ENCODE peak calls at places on chromosomes 11 and 22, in nine cellular contexts. E is dorsolateral prefrontal cortex, G is NCI-H187 treated with DMSO at 0.1 percent for 48 hours, J is dermis blood vessel endothelial cell, U is C1 segment of cervical spinal cord, I is occipital lobe, V is omental fat pad, W is AML-193, B is A549. H is an unnamed sample.
A peak's percentile ranks its signal among the peaks of the same experiment; 100 is the strongest.

GRCh38 chr11:78190871-78191538 is 2.3 kb downstream of the USP35 start:
- DNase-seq in G (no peak), J (no peak), I (no peak), B (no peak), V (no peak), E (no peak), W (no peak), U (no peak), H (no peak)

GRCh38 chr11:86812981-86813380 is 12.6 kb downstream of the PRSS23 start:
- DNase-seq in V (no peak), I (no peak), E (no peak), J (no peak), U (no peak), G (no peak), W (no peak), B (no peak), H (no peak)

GRCh38 chr11:46718155-46719019 is 626 bp upstream of the F2 start:
- DNase-seq in E (no peak), G (no peak), B (peak; percentile 57), J (no peak), I (no peak), W (no peak), U (no peak), V (no peak), H (no peak)

GRCh38 chr22:46538816-46539163 is 1.4 kb upstream of the CELSR1 start:
- DNase-seq in B (no peak), U (no peak), J (peak; percentile 30), V (no peak), I (peak; percentile 27), E (no peak), G (no peak), W (no peak), H (no peak)

GRCh38 chr11:110971110-110971509 is 258.9 kb upstream of the ARHGAP20 start:
- DNase-seq in I (no peak), W (no peak), V (no peak), B (no peak), U (no peak), G (no peak), J (no peak), E (no peak), H (no peak)

GRCh38 chr11:110337570-110338193 is 41.3 kb upstream of the RDX start:
- DNase-seq in J (peak; percentile 72), I (no peak), E (no peak), V (no peak), U (no peak), B (no peak), G (no peak), W (no peak), H (no peak)

GRCh38 chr11:128694618-128695481 is 978 bp downstream of the FLI1 start:
- DNase-seq in V (no peak), I (no peak), J (peak; percentile 33), E (no peak), B (no peak), G (no peak), U (no peak), W (no peak), H (no peak)

GRCh38 chr11:64045700-64046099 is 10.0 kb downstream of the FLRT1 start:
- DNase-seq in J (no peak), G (no peak), V (no peak), E (no peak), I (no peak), W (no peak), U (no peak), B (no peak), H (no peak)

GRCh38 chr11:73249304-73249703 is 22.8 kb upstream of the P2RY6 start:
- DNase-seq in G (no peak), V (no peak), E (no peak), U (no peak), W (no peak), B (no peak), J (no peak), I (no peak), H (no peak)

GRCh38 chr11:17208257-17208999 is 642 bp upstream of the PIK3C2A start:
- DNase-seq in U (no peak), B (peak; percentile 75), W (peak; percentile 24), J (peak; percentile 91), I (peak; percentile 69), V (peak; percentile 29), G (peak; percentile 87), E (peak; percentile 26), H (no peak)

GRCh38 chr22:39317756-39318506 is 1.5 kb downstream of the RPL3 start:
- DNase-seq in I (no peak), J (peak; percentile 55), G (no peak), E (no peak), W (no peak), U (no peak), V (no peak), B (no peak), H (no peak)

GRCh38 chr11:44309483-44310197 is at the start of gene ALX4:
- DNase-seq in B (no peak), G (no peak), V (no peak), W (no peak), J (peak; percentile 20), I (no peak), E (no peak), U (no peak), H (no peak)